ENCODE peak calls at places on chromosomes 13 and 19, in nine cellular contexts. V, A, I, D, C, R, Y, M and J are unnamed samples.

GRCh38 chr19:44072543-44073401 is 813 bp downstream of the ZNF284 start:
- DNase-seq in Y (no peak), C (no peak), A (no peak), I (no peak), V (peak), D (peak), M (peak), R (no peak), J (no peak)

GRCh38 chr13:109131698-109132257 is 502.4 kb downstream of the MYO16 start:
- DNase-seq in I (no peak), A (no peak), D (no peak), Y (no peak), M (no peak), V (peak), C (no peak), R (peak), J (no peak)

GRCh38 chr19:2385053-2385721 is 25.1 kb downstream of the TMPRSS9 start:
- DNase-seq in R (peak), I (no peak), C (peak), A (no peak), Y (no peak), D (peak), M (peak), V (peak), J (no peak)

GRCh38 chr13:59269476-59269875 is 894.3 kb downstream of the DIAPH3 start:
- DNase-seq in A (no peak), R (no peak), C (no peak), V (peak), M (peak), Y (no peak), D (peak), I (no peak), J (no peak)

GRCh38 chr19:16398530-16399241 is 73.1 kb downstream of the EPS15L1 start:
- DNase-seq in I (no peak), D (no peak), A (no peak), C (no peak), R (peak), V (peak), M (no peak), Y (no peak), J (no peak)

GRCh38 chr19:33000510-33000909 is 28.5 kb downstream of the FAAP24 start:
- DNase-seq in R (no peak), I (no peak), M (no peak), Y (no peak), D (no peak), V (no peak), C (no peak), A (no peak), J (no peak)

GRCh38 chr13:100244431-100244830 is 155.5 kb downstream of the PCCA start:
- DNase-seq in A (no peak), Y (no peak), D (no peak), C (no peak), V (peak), M (no peak), R (no peak), I (no peak), J (no peak)

GRCh38 chr13:49097374-49097773 is 121.7 kb downstream of the FNDC3A start:
- DNase-seq in A (no peak), C (no peak), D (no peak), Y (no peak), I (no peak), M (peak), V (peak), R (no peak), J (no peak)

GRCh38 chr13:33276581-33276980 is 9.0 kb downstream of the STARD13 start:
- DNase-seq in Y (no peak), V (peak), R (peak), I (no peak), A (no peak), C (no peak), M (no peak), D (no peak), J (no peak)

GRCh38 chr19:55487884-55488687 is at the start of gene SSC5D:
- DNase-seq in M (no peak), A (no peak), R (peak), C (no peak), V (peak), I (no peak), D (no peak), Y (no peak), J (no peak)

GRCh38 chr13:43924549-43925245 is 45.0 kb downstream of the LACC1 start:
- DNase-seq in I (no peak), D (no peak), A (no peak), V (no peak), C (no peak), Y (no peak), M (no peak), R (peak), J (no peak)

GRCh38 chr13:74464656-74465055 is 330.5 kb upstream of the KLF12 start:
- DNase-seq in A (no peak), V (no peak), Y (no peak), M (no peak), C (no peak), R (no peak), I (no peak), D (no peak), J (no peak)